ENCODE peak calls at places on chromosomes 3 and 15, in four cellular contexts. One of them, this sample, is unnamed.

GRCh38 chr3:13141183-13141582 is 68.0 kb upstream of the IQSEC1 start:
- DNase-seq in Kasumi-1: no peak
- DNase-seq in neural crest cell: no peak
- DNase-seq in activated T-helper 2 cell treated with anti-CD3 and anti-CD28 coated beads, Interferon-gamma antibody, Interleukin-2, Interleukin-4, amounts not matched to agents 10 μg/mL and 5 μg/mL and 100 μg/mL, durations not matched to agents 14 hours and 24 hours and 36 hours: no peak
- DNase-seq in this sample: no peak

GRCh38 chr15:87939838-87940457 is 316.6 kb downstream of the NTRK3 start:
- DNase-seq in Kasumi-1: no peak
- DNase-seq in neural crest cell: no peak
- DNase-seq in activated T-helper 2 cell treated with anti-CD3 and anti-CD28 coated beads, Interferon-gamma antibody, Interleukin-2, Interleukin-4, amounts not matched to agents 10 μg/mL and 5 μg/mL and 100 μg/mL, durations not matched to agents 14 hours and 24 hours and 36 hours: no peak
- DNase-seq in this sample: no peak

GRCh38 chr15:83732196-83732595 is 78.3 kb downstream of the ADAMTSL3 start:
- DNase-seq in Kasumi-1: no peak
- DNase-seq in neural crest cell: no peak
- DNase-seq in activated T-helper 2 cell treated with anti-CD3 and anti-CD28 coated beads, Interferon-gamma antibody, Interleukin-2, Interleukin-4, amounts not matched to agents 10 μg/mL and 5 μg/mL and 100 μg/mL, durations not matched to agents 14 hours and 24 hours and 36 hours: no peak
- DNase-seq in this sample: no peak

GRCh38 chr3:172106989-172107388 is 67.6 kb downstream of the FNDC3B start:
- DNase-seq in Kasumi-1: peak; percentile 87
- DNase-seq in neural crest cell: no peak
- DNase-seq in activated T-helper 2 cell treated with anti-CD3 and anti-CD28 coated beads, Interferon-gamma antibody, Interleukin-2, Interleukin-4, amounts not matched to agents 10 μg/mL and 5 μg/mL and 100 μg/mL, durations not matched to agents 14 hours and 24 hours and 36 hours: peak; percentile 71
- DNase-seq in this sample: peak; percentile 94

GRCh38 chr15:56732881-56733130 is 503 bp downstream of the ZNF280D start:
- DNase-seq in Kasumi-1: no peak
- DNase-seq in neural crest cell: no peak
- DNase-seq in activated T-helper 2 cell treated with anti-CD3 and anti-CD28 coated beads, Interferon-gamma antibody, Interleukin-2, Interleukin-4, amounts not matched to agents 10 μg/mL and 5 μg/mL and 100 μg/mL, durations not matched to agents 14 hours and 24 hours and 36 hours: no peak
- DNase-seq in this sample: no peak

GRCh38 chr15:66076591-66077319 is 176.8 kb downstream of the MEGF11 start:
- DNase-seq in Kasumi-1: no peak
- DNase-seq in neural crest cell: no peak
- DNase-seq in activated T-helper 2 cell treated with anti-CD3 and anti-CD28 coated beads, Interferon-gamma antibody, Interleukin-2, Interleukin-4, amounts not matched to agents 10 μg/mL and 5 μg/mL and 100 μg/mL, durations not matched to agents 14 hours and 24 hours and 36 hours: no peak
- DNase-seq in this sample: no peak

GRCh38 chr15:98765610-98766009 is 117.3 kb downstream of the IGF1R start:
- DNase-seq in Kasumi-1: no peak
- DNase-seq in neural crest cell: no peak
- DNase-seq in activated T-helper 2 cell treated with anti-CD3 and anti-CD28 coated beads, Interferon-gamma antibody, Interleukin-2, Interleukin-4, amounts not matched to agents 10 μg/mL and 5 μg/mL and 100 μg/mL, durations not matched to agents 14 hours and 24 hours and 36 hours: no peak
- DNase-seq in this sample: no peak

GRCh38 chr3:150419076-150419868 is 11.2 kb downstream of the TSC22D2 start:
- DNase-seq in Kasumi-1: no peak
- DNase-seq in neural crest cell: no peak
- DNase-seq in activated T-helper 2 cell treated with anti-CD3 and anti-CD28 coated beads, Interferon-gamma antibody, Interleukin-2, Interleukin-4, amounts not matched to agents 10 μg/mL and 5 μg/mL and 100 μg/mL, durations not matched to agents 14 hours and 24 hours and 36 hours: no peak
- DNase-seq in this sample: no peak

This sample was measured in GF-D8.